ENCODE peak calls at places on chromosome 13, in eight cellular contexts. R is ovary, L is transverse colon, C is heart left ventricle, M is uterus, H is esophagus squamous epithelium, Q is A549, Z is spleen. I is an unnamed sample.

GRCh38 chr13:44750618-44751017 is 174.5 kb upstream of the TSC22D1 start:
- DNase-seq in R (no peak), L (no peak), C (no peak), M (no peak), H (no peak), Q (no peak), Z (no peak), I (no peak)

GRCh38 chr13:38308736-38309135 is 40.9 kb upstream of the UFM1 start:
- DNase-seq in R (no peak), L (no peak), C (no peak), M (no peak), H (no peak), Q (no peak), Z (no peak), I (no peak)

GRCh38 chr13:23455401-23456185 is 22.1 kb upstream of the SACS start:
- DNase-seq in R (no peak), L (no peak), C (no peak), M (no peak), H (no peak), Q (no peak), Z (no peak), I (no peak)

GRCh38 chr13:98103942-98104880 is 38.7 kb upstream of the FARP1 start:
- DNase-seq in R (no peak), L (no peak), C (no peak), M (no peak), H (no peak), Q (peak; percentile 48), Z (no peak), I (no peak)

GRCh38 chr13:40580566-40581276 is 85.7 kb downstream of the FOXO1 start:
- DNase-seq in R (no peak), L (no peak), C (no peak), M (no peak), H (no peak), Q (no peak), Z (no peak), I (no peak)

GRCh38 chr13:106446011-106446410 is 89.5 kb downstream of the EFNB2 start:
- DNase-seq in R (no peak), L (no peak), C (no peak), M (no peak), H (no peak), Q (no peak), Z (no peak), I (no peak)

GRCh38 chr13:21672811-21673591 is 2.1 kb downstream of the FGF9 start:
- DNase-seq in R (no peak), L (no peak), C (no peak), M (no peak), H (no peak), Q (no peak), Z (no peak), I (no peak)

GRCh38 chr13:103810026-103810425 is 743.8 kb upstream of the SLC10A2 start:
- DNase-seq in R (no peak), L (no peak), C (no peak), M (no peak), H (no peak), Q (no peak), Z (no peak), I (no peak)

GRCh38 chr13:101417043-101417406 is 717 bp upstream of the NALCN start:
- DNase-seq in R (no peak), L (no peak), C (no peak), M (no peak), H (no peak), Q (peak; percentile 9), Z (no peak), I (no peak)

GRCh38 chr13:109095126-109095525 is 465.7 kb downstream of the MYO16 start:
- DNase-seq in R (no peak), L (no peak), C (no peak), M (no peak), H (no peak), Q (no peak), Z (no peak), I (no peak)

GRCh38 chr13:108961542-108962125 is 332.2 kb downstream of the MYO16 start:
- DNase-seq in R (no peak), L (no peak), C (no peak), M (no peak), H (no peak), Q (peak; percentile 4), Z (no peak), I (no peak)

GRCh38 chr13:46341112-46341711 is 45.8 kb downstream of the RUBCNL start:
- DNase-seq in R (no peak), L (no peak), C (no peak), M (no peak), H (no peak), Q (no peak), Z (no peak), I (no peak)

GRCh38 chr13:101942038-101942437 is 459.8 kb downstream of the FGF14 start:
- DNase-seq in R (no peak), L (peak; percentile 19), C (peak; percentile 23), M (peak; percentile 30), H (no peak), Q (peak; percentile 15), Z (no peak), I (peak; percentile 22)

GRCh38 chr13:31160857-31161582 is 684 bp downstream of the HSPH1 start:
- DNase-seq in R (peak; percentile 70), L (peak; percentile 70), C (peak; percentile 59), M (peak; percentile 28), H (peak; percentile 4), Q (no peak), Z (peak; percentile 89), I (peak; percentile 93)

GRCh38 chr13:105336706-105337582 is 1198.5 kb downstream of the EFNB2 start:
- DNase-seq in R (no peak), L (no peak), C (no peak), M (no peak), H (no peak), Q (no peak), Z (no peak), I (no peak)

DNA sequence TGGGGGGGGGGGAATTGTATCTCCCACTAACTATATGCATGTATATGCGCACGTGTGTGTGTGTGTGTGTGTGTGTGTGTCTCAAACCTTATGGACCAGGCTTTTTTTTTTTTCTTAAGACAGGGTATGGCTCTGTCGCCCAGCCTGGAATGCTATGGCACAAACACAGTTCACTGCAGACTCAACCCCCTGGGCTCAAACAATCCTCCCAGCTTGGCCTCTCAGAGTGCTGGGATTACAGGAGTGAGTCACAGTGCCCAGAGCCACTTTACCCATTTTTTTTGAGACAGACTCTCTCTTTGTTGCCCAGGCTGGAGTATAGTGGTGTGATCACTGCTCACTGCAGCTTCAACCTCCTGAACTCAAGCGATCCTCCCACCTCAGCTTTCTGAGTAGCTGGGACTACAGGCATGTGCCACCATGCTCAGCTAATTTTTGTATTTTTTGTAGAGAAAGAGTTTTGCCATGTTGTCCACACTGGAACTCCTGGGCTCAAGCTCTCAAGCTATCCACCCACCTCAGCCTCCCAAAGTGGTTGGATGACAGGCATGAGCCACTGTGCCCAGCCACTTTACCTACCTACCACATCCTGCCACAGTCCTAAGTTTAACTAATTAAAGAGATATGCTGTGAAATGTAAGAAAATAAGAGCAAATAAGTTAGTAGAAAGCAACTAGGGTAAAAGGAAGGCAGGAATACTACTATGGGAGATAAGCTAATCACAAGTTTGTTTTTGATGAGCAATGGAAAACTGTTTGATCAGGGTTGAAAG is 2.4 kb downstream of the ZMYM5 start:
- DNase-seq in R (no peak), L (no peak), C (no peak), M (no peak), H (no peak), Q (no peak), Z (peak; percentile 34), I (no peak)
- H3K4me3 ChIP-seq in R (no peak overlapping the region), L (no peak overlapping the region), C (peak overlapping the region; percentile 97), M (no peak overlapping the region), H (peak overlapping the region; percentile 92), Q (peak overlapping the region; percentile 67), Z (no peak overlapping the region), I (no peak overlapping the region)

GRCh38 chr13:73718248-73718647 is 416.0 kb downstream of the KLF12 start:
- DNase-seq in R (no peak), L (no peak), C (no peak), M (no peak), H (no peak), Q (no peak), Z (no peak), I (no peak)
- TF ChIP-seq POLR2A in R (no peak), L (no peak), C (no peak), M (no peak), H (no peak), Q (no peak), Z (no peak), I (no peak)

GRCh38 chr13:27712421-27712820 is 79.9 kb upstream of the GSX1 start:
- DNase-seq in R (no peak), L (peak; percentile 16), C (no peak), M (no peak), H (no peak), Q (no peak), Z (no peak), I (no peak)
- TF ChIP-seq CTCF in R (no peak), L (no peak), C (peak; percentile 40), M (no peak), H (peak; percentile 21), Q (no peak), Z (no peak), I (no peak)

GRCh38 chr13:24654741-24655140 is 25.5 kb upstream of the ATP12A start:
- DNase-seq in R (no peak), L (no peak), C (no peak), M (no peak), H (no peak), Q (no peak), Z (no peak), I (no peak)
- H3K4me3 ChIP-seq in R (no peak overlapping the region), L (no peak overlapping the region), C (no peak overlapping the region), M (no peak overlapping the region), H (no peak overlapping the region), Q (no peak overlapping the region), Z (no peak overlapping the region), I (no peak overlapping the region)

GRCh38 chr13:50787316-50788195 is 55.9 kb downstream of the DLEU7 start:
- DNase-seq in R (no peak), L (no peak), C (no peak), M (no peak), H (no peak), Q (no peak), Z (no peak), I (no peak)
- TF ChIP-seq POLR2A in R (no peak), L (no peak), C (no peak), M (no peak), H (no peak), Q (no peak), Z (no peak), I (no peak)